ENCODE peak calls at places on chromosomes 3 and 15, in four cellular contexts. One of them, this sample, is unnamed.

GRCh38 chr15:57335326-57336118 is 40.8 kb upstream of the CGNL1 start:
- DNase-seq in choroid plexus epithelial cell: no peak
- DNase-seq in stimulated activated CD8-positive, alpha-beta memory T cell treated with anti-CD3 and anti-CD28 coated beads, Interleukin-15, amount 100 ng/mL, for 1 hour: no peak
- DNase-seq in pulmonary artery endothelial cell: no peak
- DNase-seq in this sample: no peak

GRCh38 chr3:45806072-45806471 is 9.7 kb upstream of the SLC6A20 start:
- DNase-seq in pulmonary artery endothelial cell: no peak
- DNase-seq in choroid plexus epithelial cell: no peak
- DNase-seq in stimulated activated CD8-positive, alpha-beta memory T cell treated with anti-CD3 and anti-CD28 coated beads, Interleukin-15, amount 100 ng/mL, for 1 hour: no peak
- DNase-seq in this sample: no peak

GRCh38 chr15:92878593-92879053 is 21.5 kb upstream of the CHD2 start:
- DNase-seq in pulmonary artery endothelial cell: no peak
- DNase-seq in stimulated activated CD8-positive, alpha-beta memory T cell treated with anti-CD3 and anti-CD28 coated beads, Interleukin-15, amount 100 ng/mL, for 1 hour: no peak
- DNase-seq in choroid plexus epithelial cell: no peak
- DNase-seq in this sample: no peak

GRCh38 chr15:81387629-81388430 is 13.8 kb upstream of the TMC3 start:
- DNase-seq in stimulated activated CD8-positive, alpha-beta memory T cell treated with anti-CD3 and anti-CD28 coated beads, Interleukin-15, amount 100 ng/mL, for 1 hour: no peak
- DNase-seq in choroid plexus epithelial cell: no peak
- DNase-seq in pulmonary artery endothelial cell: no peak
- DNase-seq in this sample: no peak

GRCh38 chr3:125132815-125133214 is 77.0 kb upstream of the HEG1 start:
- DNase-seq in choroid plexus epithelial cell: no peak
- DNase-seq in stimulated activated CD8-positive, alpha-beta memory T cell treated with anti-CD3 and anti-CD28 coated beads, Interleukin-15, amount 100 ng/mL, for 1 hour: no peak
- DNase-seq in pulmonary artery endothelial cell: no peak
- DNase-seq in this sample: no peak

GRCh38 chr15:37425541-37425940 is 325.2 kb upstream of the MEIS2 start:
- DNase-seq in stimulated activated CD8-positive, alpha-beta memory T cell treated with anti-CD3 and anti-CD28 coated beads, Interleukin-15, amount 100 ng/mL, for 1 hour: no peak
- DNase-seq in choroid plexus epithelial cell: no peak
- DNase-seq in pulmonary artery endothelial cell: no peak
- DNase-seq in this sample: no peak

GRCh38 chr15:36748743-36749142 is 169.3 kb downstream of the CDIN1 start:
- DNase-seq in pulmonary artery endothelial cell: no peak
- DNase-seq in stimulated activated CD8-positive, alpha-beta memory T cell treated with anti-CD3 and anti-CD28 coated beads, Interleukin-15, amount 100 ng/mL, for 1 hour: no peak
- DNase-seq in choroid plexus epithelial cell: no peak
- DNase-seq in this sample: no peak

GRCh38 chr3:54999159-54999558 is 71.3 kb upstream of the LRTM1 start:
- DNase-seq in choroid plexus epithelial cell: peak
- DNase-seq in stimulated activated CD8-positive, alpha-beta memory T cell treated with anti-CD3 and anti-CD28 coated beads, Interleukin-15, amount 100 ng/mL, for 1 hour: no peak
- DNase-seq in pulmonary artery endothelial cell: no peak
- DNase-seq in this sample: peak

GRCh38 chr3:186826978-186827857 is 15.3 kb upstream of the ADIPOQ start:
- DNase-seq in choroid plexus epithelial cell: peak
- DNase-seq in stimulated activated CD8-positive, alpha-beta memory T cell treated with anti-CD3 and anti-CD28 coated beads, Interleukin-15, amount 100 ng/mL, for 1 hour: peak
- DNase-seq in pulmonary artery endothelial cell: peak
- DNase-seq in this sample: peak

GRCh38 chr3:63993653-63994079 is 29.6 kb downstream of the PSMD6 start:
- DNase-seq in stimulated activated CD8-positive, alpha-beta memory T cell treated with anti-CD3 and anti-CD28 coated beads, Interleukin-15, amount 100 ng/mL, for 1 hour: peak
- DNase-seq in pulmonary artery endothelial cell: peak
- DNase-seq in choroid plexus epithelial cell: peak
- DNase-seq in this sample: peak

This sample was measured in fibroblast of pulmonary artery.